ENCODE peak calls at places on chromosome 1, in seven cellular contexts. K is right lobe of liver, V is epithelial cell of esophagus, Q is neural crest cell, Y is psoas muscle, U is fibroblast of mammary gland, W is AG09319. A is an unnamed sample.

GRCh38 chr1:89877756-89878155 is 56.9 kb downstream of the LRRC8D start:
- DNase-seq in W (no peak), K (no peak), Q (no peak), U (no peak), V (no peak), Y (no peak), A (no peak)

GRCh38 chr1:112701227-112702066 is 5.5 kb downstream of the RHOC start:
- DNase-seq in V (no peak), Y (no peak), Q (no peak), W (no peak), U (no peak), K (no peak), A (no peak)

GRCh38 chr1:224430511-224431113 is 4.0 kb downstream of the WDR26 start:
- DNase-seq in Q (no peak), K (no peak), W (no peak), U (peak), V (peak), Y (no peak), A (no peak)

GRCh38 chr1:53294557-53294956 is 33.3 kb downstream of the LRP8 start:
- DNase-seq in W (no peak), Y (no peak), Q (no peak), V (peak), U (peak), K (no peak), A (no peak)

GRCh38 chr1:219535021-219535420 is 77.9 kb downstream of the ZC3H11B start:
- DNase-seq in K (no peak), V (no peak), U (no peak), Q (no peak), W (no peak), Y (no peak), A (no peak)

GRCh38 chr1:46508760-46509159 is 19.1 kb downstream of the DMBX1 start:
- DNase-seq in Y (no peak), K (no peak), V (peak), W (no peak), Q (no peak), U (peak), A (no peak)

GRCh38 chr1:110235839-110236682 is 25.9 kb downstream of the KCNC4 start:
- DNase-seq in Y (no peak), U (peak), Q (no peak), K (no peak), W (peak), V (peak), A (no peak)

GRCh38 chr1:26034504-26035202 is 11.3 kb downstream of the SLC30A2 start:
- DNase-seq in K (no peak), Q (no peak), W (no peak), Y (no peak), V (no peak), U (no peak), A (no peak)

GRCh38 chr1:74356493-74356892 is 121.3 kb downstream of the TNNI3K start:
- DNase-seq in Q (no peak), W (no peak), Y (no peak), V (no peak), K (no peak), U (no peak), A (no peak)

GRCh38 chr1:47660622-47661021 is 222.8 kb downstream of the FOXD2 start:
- DNase-seq in K (no peak), Y (no peak), Q (no peak), V (no peak), U (no peak), W (no peak), A (no peak)

GRCh38 chr1:110185181-110185580 is 24.9 kb upstream of the KCNC4 start:
- DNase-seq in V (no peak), K (no peak), W (no peak), Q (no peak), Y (peak), U (no peak), A (no peak)

GRCh38 chr1:103459385-103459784 is 66.1 kb upstream of the RNPC3 start:
- DNase-seq in Y (no peak), K (no peak), U (peak), W (no peak), V (peak), Q (no peak), A (no peak)

GRCh38 chr1:202323731-202324130 is 18.0 kb downstream of the UBE2T start:
- DNase-seq in U (no peak), V (no peak), Y (no peak), W (no peak), K (no peak), Q (no peak), A (no peak)

GRCh38 chr1:2189459-2190425 is 4.8 kb downstream of the FAAP20 start:
- DNase-seq in V (peak), U (peak), Y (peak), Q (peak), K (peak), W (peak), A (peak)

GRCh38 chr1:119275145-119275929 is 93.2 kb upstream of the HAO2 start:
- DNase-seq in Q (peak), Y (no peak), K (peak), V (peak), W (peak), U (peak), A (peak)

GRCh38 chr1:21663251-21663950 is 5.8 kb downstream of the RAP1GAP start:
- DNase-seq in W (no peak), U (no peak), Y (no peak), Q (no peak), K (peak), V (no peak), A (no peak)
- TF ChIP-seq CTCF in W (no peak), U (no peak), Y (no peak), Q (no peak), K (no peak), V (no peak), A (no peak)

DNA sequence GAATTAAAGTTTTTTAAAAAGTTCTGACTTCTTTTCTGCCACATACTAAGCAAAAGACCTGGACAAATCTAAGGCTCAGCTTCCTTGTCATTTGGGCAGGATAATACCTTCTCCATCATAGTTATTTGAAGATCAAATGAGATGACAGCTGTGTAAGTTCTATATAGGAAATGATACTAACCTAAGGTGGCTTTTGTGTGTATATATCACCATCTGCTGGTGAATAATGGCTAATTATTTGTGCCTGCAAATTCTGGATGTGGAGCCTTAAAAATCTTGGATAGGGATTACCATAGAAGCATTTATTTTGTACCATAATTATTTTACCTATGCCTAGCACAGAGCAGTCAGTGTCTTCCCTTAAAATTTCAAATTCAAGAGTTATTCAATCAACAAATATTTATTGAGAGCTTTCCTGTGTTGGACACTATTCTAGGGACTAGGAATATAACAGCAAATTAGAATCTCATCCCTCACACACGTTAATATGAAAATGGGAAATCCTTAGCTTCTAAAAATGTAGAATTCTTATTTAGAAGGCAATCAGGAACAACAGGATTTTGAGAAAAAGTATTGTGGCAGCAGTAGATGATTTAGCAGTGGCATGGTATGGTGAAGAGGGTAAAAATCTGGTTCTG is 89.8 kb downstream of the TMEM200B start:
- DNase-seq in K (no peak), U (peak), Y (no peak), Q (no peak), W (no peak), V (peak), A (no peak)
- TF ChIP-seq CTCF in K (peak), U (peak), Y (peak), Q (peak), W (peak), V (peak), A (peak)

DNA sequence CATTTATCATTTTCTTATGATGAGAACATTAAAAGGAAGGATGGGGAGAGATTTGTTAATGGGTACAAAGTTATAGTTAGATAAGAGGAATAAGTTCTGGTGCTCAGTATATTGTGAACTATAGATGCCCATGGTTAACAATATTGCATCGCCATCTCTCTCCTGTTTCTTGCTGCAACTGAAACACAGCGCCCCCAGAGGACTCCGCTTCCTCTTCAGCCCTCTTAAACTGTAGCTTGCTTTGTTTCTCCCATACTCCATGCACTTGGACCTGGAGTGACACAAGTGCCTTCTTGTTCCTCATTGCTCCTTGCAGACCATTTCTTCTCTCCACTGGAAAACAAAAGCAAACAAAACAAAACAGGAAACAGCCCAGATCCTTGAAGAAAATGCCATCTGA is 70.1 kb upstream of the NTPCR start:
- DNase-seq in Y (no peak), Q (peak), W (no peak), U (peak), K (no peak), V (peak), A (no peak)
- TF ChIP-seq CTCF in Y (peak), Q (peak), W (peak), U (peak), K (peak), V (peak), A (no peak)

GRCh38 chr1:98963359-98963758 is 41.3 kb downstream of the PLPPR5 start:
- DNase-seq in V (no peak), U (no peak), Y (no peak), Q (no peak), K (no peak), W (no peak), A (no peak)

GRCh38 chr1:98962156-98962555 is 42.5 kb downstream of the PLPPR5 start:
- DNase-seq in W (no peak), Q (no peak), Y (no peak), U (peak), V (peak), K (no peak), A (no peak)

GRCh38 chr1:98964198-98964597 is 40.5 kb downstream of the PLPPR5 start:
- DNase-seq in W (no peak), Y (no peak), Q (no peak), V (no peak), U (no peak), K (no peak), A (no peak)

GRCh38 chr1:98967122-98967521 is 37.5 kb downstream of the PLPPR5 start:
- DNase-seq in V (no peak), Q (no peak), Y (no peak), U (no peak), K (no peak), W (no peak), A (no peak)

GRCh38 chr1:98965394-98965793 is 39.3 kb downstream of the PLPPR5 start:
- DNase-seq in K (no peak), Q (no peak), U (no peak), Y (no peak), V (peak), W (no peak), A (no peak)
- TF ChIP-seq CTCF in K (no peak), Q (no peak), U (no peak), Y (no peak), V (no peak), W (no peak), A (no peak)

DNA sequence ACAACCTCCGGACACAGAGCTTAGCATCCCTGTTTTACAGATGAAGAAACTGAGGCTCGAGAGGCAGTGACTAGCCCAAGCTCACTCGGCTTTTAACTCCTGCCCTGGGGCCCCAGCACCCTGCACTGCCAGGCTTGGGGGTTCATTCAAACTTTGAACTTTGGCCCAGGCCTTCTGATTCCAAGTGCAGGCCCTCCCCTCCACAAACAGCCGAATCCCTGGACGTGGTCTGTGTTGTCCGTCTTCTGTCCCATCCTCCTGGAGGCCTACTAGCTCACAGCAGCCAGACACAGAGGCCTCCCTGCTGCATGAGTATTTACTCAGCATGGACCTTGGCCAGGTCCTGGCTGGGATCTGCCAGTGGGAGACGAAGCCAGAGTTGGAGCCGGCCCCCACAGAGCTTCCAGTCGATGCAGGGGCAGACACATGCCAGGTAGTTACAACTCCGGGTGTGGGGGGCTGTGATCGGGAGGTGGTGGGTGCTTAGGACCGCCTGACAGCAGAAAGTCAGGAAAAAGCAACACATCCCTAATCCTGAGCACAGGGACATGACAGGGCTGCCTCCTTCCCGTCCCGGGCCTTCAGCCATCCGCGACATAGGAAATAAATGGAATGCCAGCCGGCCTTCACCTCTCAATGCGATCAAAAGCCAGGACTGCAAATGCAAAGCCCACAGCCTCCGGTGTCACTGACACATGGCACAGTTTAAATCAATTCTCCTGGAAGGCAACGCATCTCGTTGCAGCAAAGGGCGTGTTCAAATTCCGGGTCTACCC is 7.4 kb downstream of the IFFO2 start:
- DNase-seq in U (peak), Q (no peak), W (no peak), Y (peak), K (peak), V (peak), A (no peak)
- TF ChIP-seq CTCF in U (peak), Q (no peak), W (no peak), Y (no peak), K (no peak), V (no peak), A (no peak)

DNA sequence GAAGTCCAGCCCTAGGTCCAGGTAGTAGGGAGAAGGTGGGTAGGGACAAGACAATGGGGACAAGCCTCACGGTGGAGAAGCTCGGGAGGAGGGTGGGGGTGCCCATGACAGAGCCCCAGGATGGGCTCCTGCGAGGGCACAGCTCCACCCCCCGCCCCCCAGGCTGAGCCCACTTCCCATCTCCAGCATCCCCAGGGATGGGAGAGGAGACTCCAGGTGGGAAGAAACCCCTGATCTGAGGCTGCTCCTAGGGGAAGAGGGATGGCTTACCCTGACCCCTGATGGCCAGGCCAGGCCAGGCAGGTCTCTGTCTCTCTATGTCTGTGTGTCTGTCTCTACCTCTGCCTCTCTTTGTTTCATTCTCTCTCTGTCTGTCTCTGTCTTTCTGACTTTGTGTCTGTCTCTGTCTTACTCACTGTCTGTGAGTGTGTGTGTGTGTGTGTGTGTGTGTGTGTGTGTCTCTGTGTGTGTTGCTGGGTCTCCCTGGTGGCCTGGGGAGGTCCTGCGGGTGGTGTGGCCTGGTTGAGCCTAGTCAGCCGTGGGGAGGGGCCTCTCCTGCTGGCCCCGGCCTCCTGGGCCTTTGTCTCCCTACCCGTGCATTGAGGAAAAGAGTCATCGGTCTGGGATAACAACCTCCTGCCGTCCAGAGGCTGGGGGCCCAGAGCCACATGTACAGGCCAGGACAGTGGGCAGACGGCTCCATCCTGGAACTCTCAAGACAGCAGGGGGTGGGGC is 45.7 kb downstream of the WNT9A start:
- DNase-seq in Q (no peak), V (no peak), K (no peak), Y (peak), U (peak), W (no peak), A (no peak)
- TF ChIP-seq CTCF in Q (no peak), V (no peak), K (no peak), Y (no peak), U (no peak), W (no peak), A (no peak)

GRCh38 chr1:85315789-85316188 is 39.4 kb upstream of the BCL10 start:
- DNase-seq in Q (no peak), W (no peak), K (no peak), V (no peak), Y (no peak), U (no peak), A (no peak)

GRCh38 chr1:85313888-85314696 is 37.7 kb upstream of the BCL10 start:
- DNase-seq in V (peak), U (peak), W (peak), Q (no peak), Y (peak), K (no peak), A (no peak)

GRCh38 chr1:85317580-85317979 is 41.1 kb upstream of the BCL10 start:
- DNase-seq in Y (no peak), V (no peak), W (no peak), Q (no peak), K (no peak), U (no peak), A (no peak)

GRCh38 chr1:85316324-85316723 is 39.9 kb upstream of the BCL10 start:
- DNase-seq in V (no peak), K (no peak), Y (no peak), Q (no peak), U (no peak), W (no peak), A (no peak)

GRCh38 chr1:85314726-85315125 is 38.3 kb upstream of the BCL10 start:
- DNase-seq in U (no peak), K (no peak), V (no peak), Y (no peak), Q (no peak), W (peak), A (no peak)
- TF ChIP-seq CTCF in U (no peak), K (no peak), V (no peak), Y (no peak), Q (no peak), W (peak), A (no peak)

DNA sequence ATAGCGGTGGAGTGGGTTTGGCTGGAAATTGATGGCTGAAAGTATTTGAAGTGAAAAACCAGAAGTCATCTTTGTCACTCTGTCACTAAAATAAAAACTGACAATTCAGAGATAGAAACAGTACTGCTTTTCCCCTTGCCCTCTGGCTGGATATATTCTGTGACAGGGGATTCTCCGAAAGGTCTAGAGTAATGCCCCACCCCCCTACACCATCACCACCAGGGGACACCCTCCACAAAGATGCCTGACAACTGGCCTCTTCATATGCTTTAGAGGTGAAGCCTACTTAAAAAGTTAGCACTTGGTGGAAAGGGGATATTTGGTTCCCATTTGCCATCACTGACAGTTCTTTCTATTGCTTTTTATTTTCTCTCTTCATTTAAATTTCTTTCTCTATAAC is 73.5 kb downstream of the SGIP1 start:
- DNase-seq in V (no peak), K (no peak), Y (no peak), Q (no peak), U (no peak), W (no peak), A (no peak)
- TF ChIP-seq CTCF in V (no peak), K (no peak), Y (no peak), Q (no peak), U (peak), W (no peak), A (no peak)

GRCh38 chr1:62070384-62071011 is 124.2 kb upstream of the L1TD1 start:
- DNase-seq in W (no peak), K (no peak), Q (no peak), V (no peak), U (peak), Y (no peak), A (no peak)
- TF ChIP-seq CTCF in W (peak), K (peak), Q (peak), V (peak), U (peak), Y (peak), A (peak)

GRCh38 chr1:183318433-183318832 is 99.7 kb downstream of the NMNAT2 start:
- DNase-seq in Q (no peak), U (peak), V (peak), W (peak), K (peak), Y (peak), A (peak)
- TF ChIP-seq CTCF in Q (no peak), U (peak), V (peak), W (peak), K (peak), Y (peak), A (no peak)

A was measured in mesothelial cell of epicardium.